ENCODE peak calls at places on chromosomes 1 and 21, in eight cellular contexts. Z, N, F, M, O, C, I and Y are unnamed samples.

GRCh38 chr1:76229279-76229977 is 154.9 kb downstream of the ST6GALNAC3 start:
- DNase-seq in C (no peak), O (no peak), M (no peak), F (no peak), Z (no peak), I (no peak), N (no peak), Y (no peak)

GRCh38 chr21:42561742-42562141 is 48.1 kb downstream of the SLC37A1 start:
- DNase-seq in F (no peak), C (no peak), M (no peak), Z (no peak), N (peak), I (no peak), O (peak), Y (peak)

GRCh38 chr1:230176871-230177411 is 109.9 kb downstream of the GALNT2 start:
- DNase-seq in F (no peak), Z (peak), N (no peak), M (peak), I (peak), C (no peak), O (peak), Y (peak)

GRCh38 chr1:53514436-53514835 is 55.2 kb downstream of the DMRTB1 start:
- DNase-seq in I (no peak), N (no peak), C (no peak), O (no peak), M (no peak), Z (no peak), F (no peak), Y (no peak)

GRCh38 chr1:212630159-212630900 is 21.8 kb downstream of the ATF3 start:
- DNase-seq in I (peak), M (peak), O (peak), F (peak), N (peak), C (no peak), Z (peak), Y (peak)

GRCh38 chr1:225597926-225598575 is 54.9 kb downstream of the ENAH start:
- DNase-seq in N (no peak), Z (no peak), M (no peak), O (no peak), C (no peak), F (no peak), I (peak), Y (no peak)

GRCh38 chr21:44353200-44353970 is at the start of gene TRPM2:
- DNase-seq in N (no peak), I (peak), F (no peak), M (no peak), Z (no peak), O (peak), C (no peak), Y (peak)

GRCh38 chr1:228108742-228109072 is 392 bp downstream of the MRPL55 start:
- DNase-seq in M (no peak), Z (no peak), F (no peak), C (no peak), I (no peak), N (no peak), O (no peak), Y (no peak)

GRCh38 chr1:53134961-53135734 is 7.3 kb downstream of the SLC1A7 start:
- DNase-seq in Z (peak), I (peak), F (no peak), O (no peak), C (no peak), N (no peak), M (peak), Y (peak)

GRCh38 chr1:201169203-201169602 is 14.9 kb upstream of the TMEM9 start:
- DNase-seq in M (no peak), N (no peak), I (no peak), C (no peak), Z (no peak), O (no peak), F (no peak), Y (no peak)